ENCODE peak calls at places on chromosomes 4 and X, in ten cellular contexts. M, J, N, C, W, P, B, D, H and O are unnamed samples.

GRCh38 chr4:39032218-39033085 is at the start of gene TMEM156:
- DNase-seq in B (no peak), N (peak; percentile 53), W (no peak), P (no peak), C (no peak), M (no peak), D (no peak), H (no peak), J (no peak), O (no peak)

GRCh38 chr4:5747746-5748365 is 36.9 kb downstream of the EVC start:
- DNase-seq in C (peak; percentile 66), W (peak; percentile 35), P (no peak), M (no peak), J (no peak), B (no peak), H (no peak), D (no peak), N (peak; percentile 96), O (no peak)

GRCh38 chr4:136121431-136121830 is 1410.9 kb downstream of the PCDH18 start:
- DNase-seq in D (no peak), H (no peak), B (no peak), N (no peak), W (no peak), P (no peak), J (no peak), M (no peak), C (no peak), O (no peak)

GRCh38 chr4:161555689-161556660 is 607.8 kb downstream of the FSTL5 start:
- DNase-seq in N (peak; percentile 71), D (no peak), J (no peak), H (no peak), W (peak; percentile 45), M (peak; percentile 1), C (no peak), P (no peak), B (no peak), O (no peak)

GRCh38 chr4:78242071-78242470 is 184.9 kb downstream of the FRAS1 start:
- DNase-seq in W (no peak), C (no peak), N (peak; percentile 17), J (no peak), D (no peak), H (no peak), P (no peak), M (no peak), B (no peak), O (no peak)

GRCh38 chr4:81814909-81815539 is 343.3 kb upstream of the RASGEF1B start:
- DNase-seq in J (no peak), C (peak; percentile 71), P (no peak), D (no peak), B (no peak), M (no peak), W (peak; percentile 62), N (no peak), H (no peak), O (no peak)

GRCh38 chr4:56976283-56976877 is 1.0 kb downstream of the NOA1 start:
- DNase-seq in W (no peak), C (peak; percentile 51), D (no peak), J (no peak), M (peak; percentile 35), H (no peak), P (no peak), N (no peak), B (peak; percentile 51), O (peak; percentile 14)

GRCh38 chr4:150515135-150515534 is 66.8 kb upstream of the MAB21L2 start:
- DNase-seq in P (no peak), N (peak; percentile 14), H (no peak), W (no peak), M (no peak), C (no peak), B (no peak), D (no peak), J (no peak), O (no peak)

GRCh38 chr4:101288365-101289145 is 58.8 kb downstream of the PPP3CA start:
- DNase-seq in D (no peak), B (no peak), M (no peak), C (no peak), P (no peak), J (no peak), W (peak; percentile 62), N (peak; percentile 22), H (no peak), O (no peak)

GRCh38 chr4:94365304-94365703 is 22.7 kb upstream of the HPGDS start:
- DNase-seq in H (no peak), B (no peak), C (no peak), M (no peak), W (no peak), P (no peak), D (no peak), J (no peak), N (no peak), O (no peak)

GRCh38 chr4:26400140-26400539 is 79.3 kb downstream of the RBPJ start:
- DNase-seq in P (no peak), H (no peak), C (no peak), W (no peak), D (no peak), M (no peak), B (no peak), N (no peak), J (no peak), O (no peak)

GRCh38 chrX:129540725-129541184 is 696 bp downstream of the OCRL start:
- DNase-seq in C (peak; percentile 40), J (no peak), W (no peak), H (no peak), M (peak; percentile 5), D (no peak), P (peak; percentile 13), N (no peak), B (no peak), O (peak; percentile 7)

GRCh38 chr4:137705171-137705783 is 173.0 kb upstream of the PCDH18 start:
- DNase-seq in M (no peak), P (no peak), D (no peak), W (no peak), C (no peak), J (no peak), H (no peak), B (no peak), N (peak; percentile 98), O (no peak)
- H3K27ac ChIP-seq in M (no peak overlapping the region), P (no peak overlapping the region), D (no peak overlapping the region), W (no peak overlapping the region), C (no peak overlapping the region), J (no peak overlapping the region), H (no peak overlapping the region), B (peak overlapping the region; percentile 19), N (peak overlapping the region; percentile 62), O (no peak overlapping the region)

DNA sequence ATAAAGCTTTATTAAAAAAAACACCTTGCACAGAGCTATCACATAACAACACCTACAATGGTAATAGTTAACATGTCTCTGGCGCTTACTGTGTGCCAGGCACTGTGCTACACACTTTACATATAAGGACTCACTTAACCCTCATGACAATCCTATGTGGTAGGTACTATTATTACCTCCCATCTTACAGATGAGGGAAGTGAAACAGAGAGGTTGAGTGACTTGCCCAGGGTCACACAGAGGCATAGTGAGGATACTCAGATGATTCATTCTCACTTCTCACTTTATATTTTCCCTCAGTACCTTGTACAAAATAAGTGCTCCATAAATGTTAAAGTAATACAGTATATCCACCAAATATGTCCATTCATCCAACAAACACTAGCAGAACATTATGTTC is 43.4 kb upstream of the IQSEC2 start:
- DNase-seq in H (no peak), C (no peak), M (no peak), P (no peak), D (no peak), B (no peak), W (no peak), J (no peak), N (no peak), O (no peak)
- H3K4me3 ChIP-seq in H (no peak overlapping the region), C (no peak overlapping the region), M (no peak overlapping the region), P (no peak overlapping the region), D (no peak overlapping the region), B (no peak overlapping the region), W (no peak overlapping the region), J (no peak overlapping the region), N (no peak overlapping the region), O (no peak overlapping the region)

DNA sequence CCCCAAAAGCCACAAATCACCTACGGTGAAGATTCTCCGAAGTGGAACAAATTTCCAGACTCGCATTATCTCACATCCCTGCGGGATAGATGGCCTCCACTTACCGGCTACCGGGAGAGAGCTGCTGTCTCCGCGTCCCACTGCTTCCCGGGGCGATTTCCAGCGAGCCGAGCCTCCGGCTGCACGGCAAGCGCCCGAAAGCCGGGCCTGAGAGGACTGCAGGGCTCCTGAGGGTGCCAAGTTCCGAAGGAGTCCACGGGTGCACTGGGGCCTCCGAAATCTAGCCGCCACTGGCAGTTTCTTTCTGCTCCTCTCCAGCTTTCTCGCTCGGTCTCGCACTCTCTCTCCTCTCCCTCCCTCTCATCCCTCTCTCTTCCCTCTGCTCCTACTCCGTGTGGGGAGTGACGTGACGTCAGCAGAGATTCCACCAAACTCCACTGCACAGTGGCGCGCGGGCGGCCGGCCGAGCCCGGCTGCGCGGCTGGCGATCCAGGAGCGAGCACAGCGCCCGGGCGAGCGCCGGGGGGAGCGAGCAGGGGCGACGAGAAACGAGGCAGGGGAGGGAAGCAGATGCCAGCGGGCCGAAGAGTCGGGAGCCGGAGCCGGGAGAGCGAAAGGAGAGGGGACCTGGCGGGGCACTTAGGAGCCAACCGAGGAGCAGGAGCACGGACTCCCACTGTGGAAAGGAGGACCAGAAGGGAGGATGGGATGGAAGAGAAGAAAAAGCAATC is 14.0 kb upstream of the PITX2 start:
- DNase-seq in P (peak; percentile 92), M (peak; percentile 90), H (peak; percentile 57), C (no peak), N (no peak), B (no peak), J (peak; percentile 85), W (peak; percentile 74), D (peak; percentile 63), O (peak; percentile 32)
- H3K27me3 ChIP-seq in P (peaks cover 35% of the 10 kb centered on the region), M (no peaks in the 10 kb centered on the region), H (no peaks in the 10 kb centered on the region), C (no peaks in the 10 kb centered on the region), N (peaks cover 86% of the 10 kb centered on the region), B (no peaks in the 10 kb centered on the region), J (peaks cover 99% of the 10 kb centered on the region), W (peaks cover 14% of the 10 kb centered on the region), D (peaks cover 43% of the 10 kb centered on the region), O (peaks cover 100% of the 10 kb centered on the region)

GRCh38 chr4:35166437-35166836 is 1077.9 kb downstream of the ARAP2 start:
- DNase-seq in N (no peak), W (no peak), D (no peak), H (no peak), P (no peak), M (no peak), B (no peak), J (no peak), C (no peak), O (no peak)

GRCh38 chr4:35167385-35167784 is 1076.9 kb downstream of the ARAP2 start:
- DNase-seq in M (no peak), C (no peak), J (no peak), D (no peak), P (no peak), B (no peak), N (no peak), H (no peak), W (no peak), O (no peak)

GRCh38 chr4:35164063-35164462 is 1080.3 kb downstream of the ARAP2 start:
- DNase-seq in B (no peak), H (no peak), C (no peak), J (no peak), P (no peak), D (no peak), W (no peak), M (no peak), N (no peak), O (no peak)

DNA sequence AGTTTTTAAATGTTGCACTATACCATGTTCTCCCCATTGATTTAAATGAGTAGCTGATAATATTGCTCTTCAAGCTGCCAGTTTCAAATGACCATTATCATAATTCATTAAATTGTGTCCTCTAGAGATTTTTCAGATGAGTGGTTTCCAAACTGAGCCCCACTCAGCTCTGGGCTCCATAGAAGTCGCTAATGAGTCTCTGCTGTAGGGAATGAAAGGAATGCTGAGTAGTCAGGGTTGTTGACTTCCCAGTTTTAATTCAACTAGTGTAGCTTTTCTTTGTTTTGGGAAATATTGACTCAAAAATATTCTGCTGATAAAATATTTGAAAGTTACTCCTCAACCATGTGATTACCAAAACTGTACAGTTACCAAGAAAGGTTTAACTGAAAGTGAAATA is 1081.1 kb downstream of the ARAP2 start:
- DNase-seq in W (no peak), P (peak; percentile 29), D (no peak), H (no peak), N (no peak), B (no peak), J (peak; percentile 27), M (no peak), C (no peak), O (no peak)
- H3K27ac ChIP-seq in W (no peak overlapping the region), P (no peak overlapping the region), D (no peak overlapping the region), H (no peak overlapping the region), N (no peak overlapping the region), B (no peak overlapping the region), J (no peak overlapping the region), M (no peak overlapping the region), C (no peak overlapping the region), O (no peak overlapping the region)